ENCODE peak calls at places on chromosomes 6 and 20, in ten cellular contexts. One of them, this sample, is unnamed.

GRCh38 chr20:7989379-7989778 is 30.2 kb downstream of the TMX4 start:
- DNase-seq in GM23248: peak; percentile 33
- DNase-seq in anterior cingulate cortex: no peak
- DNase-seq in HEK293T: no peak
- DNase-seq in AG10803: no peak
- DNase-seq in Right ventricle myocardium inferior: no peak
- DNase-seq in GM20000: no peak
- DNase-seq in stimulated activated CD8-positive, alpha-beta memory T cell treated with anti-CD3 and anti-CD28 coated beads, Interleukin-4, amount 100 ng/mL, for 1 hour: no peak
- DNase-seq in CD4-positive, alpha-beta memory T cell: no peak
- DNase-seq in DMS153: no peak
- DNase-seq in this sample: no peak

GRCh38 chr20:40992349-40993113 is 36.1 kb upstream of the TOP1 start:
- DNase-seq in GM23248: no peak
- DNase-seq in anterior cingulate cortex: no peak
- DNase-seq in HEK293T: no peak
- DNase-seq in AG10803: no peak
- DNase-seq in Right ventricle myocardium inferior: no peak
- DNase-seq in GM20000: no peak
- DNase-seq in stimulated activated CD8-positive, alpha-beta memory T cell treated with anti-CD3 and anti-CD28 coated beads, Interleukin-4, amount 100 ng/mL, for 1 hour: no peak
- DNase-seq in CD4-positive, alpha-beta memory T cell: no peak
- DNase-seq in DMS153: no peak
- DNase-seq in this sample: no peak

GRCh38 chr20:31568041-31568731 is 36.9 kb upstream of the ID1 start:
- DNase-seq in GM23248: peak; percentile 44
- DNase-seq in anterior cingulate cortex: no peak
- DNase-seq in HEK293T: no peak
- DNase-seq in AG10803: peak; percentile 32
- DNase-seq in Right ventricle myocardium inferior: no peak
- DNase-seq in GM20000: no peak
- DNase-seq in stimulated activated CD8-positive, alpha-beta memory T cell treated with anti-CD3 and anti-CD28 coated beads, Interleukin-4, amount 100 ng/mL, for 1 hour: no peak
- DNase-seq in CD4-positive, alpha-beta memory T cell: no peak
- DNase-seq in DMS153: no peak
- DNase-seq in this sample: no peak

GRCh38 chr6:20717743-20718142 is 183.5 kb downstream of the CDKAL1 start:
- DNase-seq in GM23248: no peak
- DNase-seq in anterior cingulate cortex: no peak
- DNase-seq in HEK293T: no peak
- DNase-seq in AG10803: no peak
- DNase-seq in Right ventricle myocardium inferior: no peak
- DNase-seq in GM20000: no peak
- DNase-seq in stimulated activated CD8-positive, alpha-beta memory T cell treated with anti-CD3 and anti-CD28 coated beads, Interleukin-4, amount 100 ng/mL, for 1 hour: no peak
- DNase-seq in CD4-positive, alpha-beta memory T cell: no peak
- DNase-seq in DMS153: no peak
- DNase-seq in this sample: no peak

GRCh38 chr20:32972181-32973076 is 31.8 kb downstream of the SUN5 start:
- DNase-seq in GM23248: no peak
- DNase-seq in anterior cingulate cortex: no peak
- DNase-seq in HEK293T: no peak
- DNase-seq in AG10803: no peak
- DNase-seq in Right ventricle myocardium inferior: no peak
- DNase-seq in GM20000: peak; percentile 84
- DNase-seq in stimulated activated CD8-positive, alpha-beta memory T cell treated with anti-CD3 and anti-CD28 coated beads, Interleukin-4, amount 100 ng/mL, for 1 hour: peak; percentile 40
- DNase-seq in CD4-positive, alpha-beta memory T cell: peak; percentile 92
- DNase-seq in DMS153: no peak
- DNase-seq in this sample: no peak

GRCh38 chr20:46117704-46118467 is at the start of gene CD40:
- DNase-seq in GM23248: peak; percentile 82
- DNase-seq in anterior cingulate cortex: peak; percentile 36
- DNase-seq in HEK293T: peak; percentile 89
- DNase-seq in AG10803: peak; percentile 69
- DNase-seq in Right ventricle myocardium inferior: peak; percentile 95
- DNase-seq in GM20000: peak; percentile 89
- DNase-seq in stimulated activated CD8-positive, alpha-beta memory T cell treated with anti-CD3 and anti-CD28 coated beads, Interleukin-4, amount 100 ng/mL, for 1 hour: peak; percentile 46
- DNase-seq in CD4-positive, alpha-beta memory T cell: peak; percentile 61
- DNase-seq in DMS153: peak; percentile 63
- DNase-seq in this sample: peak; percentile 94

GRCh38 chr20:37990571-37991151 is 42.6 kb downstream of the TTI1 start:
- DNase-seq in GM23248: peak; percentile 94
- DNase-seq in anterior cingulate cortex: no peak
- DNase-seq in HEK293T: no peak
- DNase-seq in AG10803: peak; percentile 79
- DNase-seq in Right ventricle myocardium inferior: peak; percentile 86
- DNase-seq in GM20000: peak; percentile 89
- DNase-seq in stimulated activated CD8-positive, alpha-beta memory T cell treated with anti-CD3 and anti-CD28 coated beads, Interleukin-4, amount 100 ng/mL, for 1 hour: peak; percentile 16
- DNase-seq in CD4-positive, alpha-beta memory T cell: peak; percentile 25
- DNase-seq in DMS153: peak; percentile 65
- DNase-seq in this sample: peak; percentile 75

GRCh38 chr6:90274481-90275030 is 22.1 kb downstream of the BACH2 start:
- DNase-seq in GM23248: no peak
- DNase-seq in anterior cingulate cortex: no peak
- DNase-seq in HEK293T: no peak
- DNase-seq in AG10803: no peak
- DNase-seq in Right ventricle myocardium inferior: no peak
- DNase-seq in GM20000: no peak
- DNase-seq in stimulated activated CD8-positive, alpha-beta memory T cell treated with anti-CD3 and anti-CD28 coated beads, Interleukin-4, amount 100 ng/mL, for 1 hour: peak; percentile 54
- DNase-seq in CD4-positive, alpha-beta memory T cell: peak; percentile 96
- DNase-seq in DMS153: no peak
- DNase-seq in this sample: no peak

GRCh38 chr20:48797850-48798747 is 29.7 kb downstream of the PREX1 start:
- DNase-seq in GM23248: no peak
- DNase-seq in anterior cingulate cortex: no peak
- DNase-seq in HEK293T: no peak
- DNase-seq in AG10803: no peak
- DNase-seq in Right ventricle myocardium inferior: no peak
- DNase-seq in GM20000: no peak
- DNase-seq in stimulated activated CD8-positive, alpha-beta memory T cell treated with anti-CD3 and anti-CD28 coated beads, Interleukin-4, amount 100 ng/mL, for 1 hour: no peak
- DNase-seq in CD4-positive, alpha-beta memory T cell: no peak
- DNase-seq in DMS153: no peak
- DNase-seq in this sample: no peak

GRCh38 chr20:43583133-43583864 is 7.4 kb upstream of the IFT52 start:
- DNase-seq in GM23248: no peak
- DNase-seq in anterior cingulate cortex: no peak
- DNase-seq in HEK293T: no peak
- DNase-seq in AG10803: no peak
- DNase-seq in Right ventricle myocardium inferior: no peak
- DNase-seq in GM20000: no peak
- DNase-seq in stimulated activated CD8-positive, alpha-beta memory T cell treated with anti-CD3 and anti-CD28 coated beads, Interleukin-4, amount 100 ng/mL, for 1 hour: no peak
- DNase-seq in CD4-positive, alpha-beta memory T cell: no peak
- DNase-seq in DMS153: no peak
- DNase-seq in this sample: no peak

GRCh38 chr6:85068221-85068620 is 303.8 kb upstream of the TBX18 start:
- DNase-seq in GM23248: peak; percentile 38
- DNase-seq in anterior cingulate cortex: no peak
- DNase-seq in HEK293T: no peak
- DNase-seq in AG10803: no peak
- DNase-seq in Right ventricle myocardium inferior: no peak
- DNase-seq in GM20000: no peak
- DNase-seq in stimulated activated CD8-positive, alpha-beta memory T cell treated with anti-CD3 and anti-CD28 coated beads, Interleukin-4, amount 100 ng/mL, for 1 hour: no peak
- DNase-seq in CD4-positive, alpha-beta memory T cell: no peak
- DNase-seq in DMS153: no peak
- DNase-seq in this sample: no peak

GRCh38 chr20:24970030-24970553 is 21.0 kb downstream of the CST7 start:
- DNase-seq in GM23248: no peak
- DNase-seq in anterior cingulate cortex: no peak
- DNase-seq in HEK293T: no peak
- DNase-seq in AG10803: no peak
- DNase-seq in Right ventricle myocardium inferior: no peak
- DNase-seq in GM20000: no peak
- DNase-seq in stimulated activated CD8-positive, alpha-beta memory T cell treated with anti-CD3 and anti-CD28 coated beads, Interleukin-4, amount 100 ng/mL, for 1 hour: no peak
- DNase-seq in CD4-positive, alpha-beta memory T cell: no peak
- DNase-seq in DMS153: no peak
- DNase-seq in this sample: no peak

GRCh38 chr6:158047563-158048323 is 66.1 kb downstream of the SYNJ2 start:
- DNase-seq in GM23248: no peak
- DNase-seq in anterior cingulate cortex: no peak
- DNase-seq in HEK293T: no peak
- DNase-seq in AG10803: no peak
- DNase-seq in Right ventricle myocardium inferior: no peak
- DNase-seq in GM20000: no peak
- DNase-seq in stimulated activated CD8-positive, alpha-beta memory T cell treated with anti-CD3 and anti-CD28 coated beads, Interleukin-4, amount 100 ng/mL, for 1 hour: no peak
- DNase-seq in CD4-positive, alpha-beta memory T cell: no peak
- DNase-seq in DMS153: no peak
- DNase-seq in this sample: peak; percentile 17